ENCODE peak calls at places on chromosomes 11 and 22, in ten cellular contexts. One of them, this sample, is unnamed.
A peak's percentile ranks its signal among the peaks of the same experiment; 100 is the strongest.

GRCh38 chr22:50506611-50507420 is 686 bp downstream of the LMF2 start:
- DNase-seq in right lobe of liver: no peak
- DNase-seq in fibroblast of the aortic adventitia: no peak
- DNase-seq in heart left ventricle: peak; percentile 42
- DNase-seq in cardiac fibroblast: no peak
- DNase-seq in BJ: no peak
- DNase-seq in fibroblast of pulmonary artery: no peak
- DNase-seq in GM13977: no peak
- DNase-seq in mesothelial cell of epicardium: no peak
- DNase-seq in colonic mucosa: no peak
- DNase-seq in this sample: no peak

GRCh38 chr11:26078217-26078821 is 253.6 kb upstream of the ANO3 start:
- DNase-seq in right lobe of liver: no peak
- DNase-seq in GM13977: no peak
- DNase-seq in mesothelial cell of epicardium: no peak
- DNase-seq in fibroblast of pulmonary artery: no peak
- DNase-seq in colonic mucosa: no peak
- DNase-seq in cardiac fibroblast: no peak
- DNase-seq in fibroblast of the aortic adventitia: no peak
- DNase-seq in heart left ventricle: no peak
- DNase-seq in BJ: no peak
- DNase-seq in this sample: no peak

GRCh38 chr11:8233691-8234424 is 29.8 kb downstream of the LMO1 start:
- DNase-seq in cardiac fibroblast: peak; percentile 6
- DNase-seq in BJ: no peak
- DNase-seq in mesothelial cell of epicardium: no peak
- DNase-seq in right lobe of liver: no peak
- DNase-seq in heart left ventricle: peak; percentile 25
- DNase-seq in GM13977: no peak
- DNase-seq in fibroblast of the aortic adventitia: no peak
- DNase-seq in colonic mucosa: no peak
- DNase-seq in fibroblast of pulmonary artery: no peak
- DNase-seq in this sample: no peak

GRCh38 chr11:11510939-11511338 is 110.9 kb downstream of the GALNT18 start:
- DNase-seq in right lobe of liver: no peak
- DNase-seq in fibroblast of the aortic adventitia: no peak
- DNase-seq in mesothelial cell of epicardium: no peak
- DNase-seq in heart left ventricle: no peak
- DNase-seq in GM13977: no peak
- DNase-seq in fibroblast of pulmonary artery: no peak
- DNase-seq in cardiac fibroblast: no peak
- DNase-seq in BJ: no peak
- DNase-seq in colonic mucosa: no peak
- DNase-seq in this sample: no peak

GRCh38 chr11:117443269-117444186 is 115.9 kb downstream of the CEP164 start:
- DNase-seq in GM13977: peak; percentile 63
- DNase-seq in cardiac fibroblast: peak; percentile 51
- DNase-seq in heart left ventricle: peak; percentile 49
- DNase-seq in right lobe of liver: no peak
- DNase-seq in fibroblast of pulmonary artery: peak; percentile 42
- DNase-seq in BJ: no peak
- DNase-seq in mesothelial cell of epicardium: peak; percentile 71
- DNase-seq in fibroblast of the aortic adventitia: peak; percentile 26
- DNase-seq in colonic mucosa: peak; percentile 27
- DNase-seq in this sample: peak; percentile 12

GRCh38 chr11:134668076-134668475 is 256.0 kb upstream of the B3GAT1 start:
- DNase-seq in fibroblast of the aortic adventitia: no peak
- DNase-seq in GM13977: no peak
- DNase-seq in fibroblast of pulmonary artery: no peak
- DNase-seq in heart left ventricle: no peak
- DNase-seq in mesothelial cell of epicardium: no peak
- DNase-seq in cardiac fibroblast: no peak
- DNase-seq in colonic mucosa: no peak
- DNase-seq in right lobe of liver: no peak
- DNase-seq in BJ: no peak
- DNase-seq in this sample: no peak

GRCh38 chr22:19867617-19868016 is 12.9 kb upstream of the GNB1L start:
- DNase-seq in BJ: no peak
- DNase-seq in GM13977: no peak
- DNase-seq in colonic mucosa: no peak
- DNase-seq in right lobe of liver: no peak
- DNase-seq in cardiac fibroblast: no peak
- DNase-seq in heart left ventricle: no peak
- DNase-seq in fibroblast of the aortic adventitia: no peak
- DNase-seq in fibroblast of pulmonary artery: no peak
- DNase-seq in mesothelial cell of epicardium: no peak
- DNase-seq in this sample: no peak

GRCh38 chr22:49903322-49904039 is 14.8 kb downstream of the ALG12 start:
- DNase-seq in right lobe of liver: no peak
- DNase-seq in cardiac fibroblast: no peak
- DNase-seq in heart left ventricle: no peak
- DNase-seq in colonic mucosa: no peak
- DNase-seq in GM13977: no peak
- DNase-seq in fibroblast of pulmonary artery: no peak
- DNase-seq in BJ: no peak
- DNase-seq in mesothelial cell of epicardium: no peak
- DNase-seq in fibroblast of the aortic adventitia: no peak
- DNase-seq in this sample: no peak

GRCh38 chr11:120239713-120240640 is at the start of gene POU2F3:
- DNase-seq in GM13977: peak; percentile 58
- DNase-seq in fibroblast of pulmonary artery: no peak
- DNase-seq in right lobe of liver: no peak
- DNase-seq in fibroblast of the aortic adventitia: no peak
- DNase-seq in mesothelial cell of epicardium: no peak
- DNase-seq in heart left ventricle: no peak
- DNase-seq in BJ: no peak
- DNase-seq in colonic mucosa: no peak
- DNase-seq in cardiac fibroblast: no peak
- DNase-seq in this sample: no peak

GRCh38 chr11:115606223-115607220 is 102.3 kb upstream of the CADM1 start:
- DNase-seq in GM13977: no peak
- DNase-seq in BJ: no peak
- DNase-seq in cardiac fibroblast: peak; percentile 66
- DNase-seq in fibroblast of pulmonary artery: peak; percentile 3
- DNase-seq in right lobe of liver: peak; percentile 73
- DNase-seq in colonic mucosa: no peak
- DNase-seq in fibroblast of the aortic adventitia: no peak
- DNase-seq in mesothelial cell of epicardium: peak; percentile 80
- DNase-seq in heart left ventricle: peak; percentile 76
- DNase-seq in this sample: no peak

GRCh38 chr22:45159652-45160462 is 3.9 kb upstream of the NUP50 start:
- DNase-seq in colonic mucosa: peak; percentile 49
- DNase-seq in heart left ventricle: no peak
- DNase-seq in fibroblast of pulmonary artery: peak; percentile 58
- DNase-seq in fibroblast of the aortic adventitia: peak; percentile 55
- DNase-seq in cardiac fibroblast: peak; percentile 72
- DNase-seq in GM13977: no peak
- DNase-seq in BJ: no peak
- DNase-seq in mesothelial cell of epicardium: no peak
- DNase-seq in right lobe of liver: no peak
- DNase-seq in this sample: no peak

GRCh38 chr22:27825174-27825573 is 23.6 kb upstream of the MN1 start:
- DNase-seq in right lobe of liver: no peak
- DNase-seq in mesothelial cell of epicardium: no peak
- DNase-seq in BJ: no peak
- DNase-seq in fibroblast of pulmonary artery: no peak
- DNase-seq in colonic mucosa: no peak
- DNase-seq in heart left ventricle: no peak
- DNase-seq in fibroblast of the aortic adventitia: no peak
- DNase-seq in GM13977: no peak
- DNase-seq in cardiac fibroblast: no peak
- DNase-seq in this sample: no peak

GRCh38 chr11:48037709-48038468 is 57.5 kb downstream of the PTPRJ start:
- DNase-seq in colonic mucosa: no peak
- DNase-seq in BJ: no peak
- DNase-seq in GM13977: no peak
- DNase-seq in fibroblast of pulmonary artery: no peak
- DNase-seq in right lobe of liver: no peak
- DNase-seq in heart left ventricle: no peak
- DNase-seq in mesothelial cell of epicardium: no peak
- DNase-seq in cardiac fibroblast: peak; percentile 36
- DNase-seq in fibroblast of the aortic adventitia: peak; percentile 55
- DNase-seq in this sample: no peak

GRCh38 chr11:13486926-13487660 is 8.7 kb downstream of the PTH start:
- DNase-seq in colonic mucosa: peak; percentile 74
- DNase-seq in right lobe of liver: peak; percentile 70
- DNase-seq in cardiac fibroblast: peak; percentile 29
- DNase-seq in mesothelial cell of epicardium: peak; percentile 48
- DNase-seq in fibroblast of pulmonary artery: peak; percentile 33
- DNase-seq in heart left ventricle: peak; percentile 46
- DNase-seq in GM13977: peak; percentile 26
- DNase-seq in fibroblast of the aortic adventitia: peak; percentile 6
- DNase-seq in BJ: no peak
- DNase-seq in this sample: no peak

DNA sequence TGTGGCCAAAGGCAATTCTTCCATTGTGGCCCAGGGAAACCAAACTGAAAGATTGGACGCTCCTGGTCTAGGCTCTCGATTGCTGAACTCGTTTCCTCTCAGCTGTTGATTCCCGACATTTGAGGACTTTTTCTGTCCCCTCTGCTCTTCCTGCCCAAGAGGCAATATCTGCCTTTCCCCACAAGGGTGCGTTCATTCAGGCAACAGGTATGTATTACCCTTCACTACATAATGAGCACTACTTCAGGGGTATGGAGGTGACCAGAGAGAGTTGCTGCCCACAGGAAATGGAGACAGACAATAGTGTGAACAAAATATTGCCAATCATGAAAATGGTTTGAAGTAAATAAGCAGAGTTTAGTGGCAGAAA is 8.2 kb downstream of the PTH start:
- DNase-seq in fibroblast of the aortic adventitia: peak; percentile 12
- DNase-seq in right lobe of liver: no peak
- DNase-seq in colonic mucosa: peak; percentile 37
- DNase-seq in GM13977: peak; percentile 42
- DNase-seq in BJ: no peak
- DNase-seq in mesothelial cell of epicardium: no peak
- DNase-seq in cardiac fibroblast: peak; percentile 8
- DNase-seq in heart left ventricle: no peak
- DNase-seq in fibroblast of pulmonary artery: peak; percentile 21
- DNase-seq in this sample: no peak
- TF ChIP-seq CTCF in fibroblast of the aortic adventitia: peak; percentile 47
- TF ChIP-seq CTCF in right lobe of liver: peak; percentile 39
- TF ChIP-seq CTCF in colonic mucosa: peak; percentile 25
- TF ChIP-seq CTCF in GM13977: peak; percentile 51
- TF ChIP-seq CTCF in BJ: peak; percentile 41
- TF ChIP-seq CTCF in mesothelial cell of epicardium: no peak
- TF ChIP-seq CTCF in cardiac fibroblast: peak; percentile 35
- TF ChIP-seq CTCF in heart left ventricle: peak; percentile 5
- TF ChIP-seq CTCF in fibroblast of pulmonary artery: peak; percentile 45
- TF ChIP-seq CTCF in this sample: no peak

GRCh38 chr11:63406458-63406857 is 36.9 kb downstream of the SLC22A9 start:
- DNase-seq in heart left ventricle: no peak
- DNase-seq in fibroblast of the aortic adventitia: no peak
- DNase-seq in right lobe of liver: no peak
- DNase-seq in GM13977: no peak
- DNase-seq in cardiac fibroblast: no peak
- DNase-seq in colonic mucosa: no peak
- DNase-seq in BJ: no peak
- DNase-seq in mesothelial cell of epicardium: no peak
- DNase-seq in fibroblast of pulmonary artery: no peak
- DNase-seq in this sample: no peak

GRCh38 chr11:63405114-63405513 is 35.5 kb downstream of the SLC22A9 start:
- DNase-seq in GM13977: no peak
- DNase-seq in colonic mucosa: no peak
- DNase-seq in cardiac fibroblast: no peak
- DNase-seq in fibroblast of the aortic adventitia: no peak
- DNase-seq in right lobe of liver: no peak
- DNase-seq in BJ: no peak
- DNase-seq in fibroblast of pulmonary artery: no peak
- DNase-seq in mesothelial cell of epicardium: no peak
- DNase-seq in heart left ventricle: no peak
- DNase-seq in this sample: no peak

DNA sequence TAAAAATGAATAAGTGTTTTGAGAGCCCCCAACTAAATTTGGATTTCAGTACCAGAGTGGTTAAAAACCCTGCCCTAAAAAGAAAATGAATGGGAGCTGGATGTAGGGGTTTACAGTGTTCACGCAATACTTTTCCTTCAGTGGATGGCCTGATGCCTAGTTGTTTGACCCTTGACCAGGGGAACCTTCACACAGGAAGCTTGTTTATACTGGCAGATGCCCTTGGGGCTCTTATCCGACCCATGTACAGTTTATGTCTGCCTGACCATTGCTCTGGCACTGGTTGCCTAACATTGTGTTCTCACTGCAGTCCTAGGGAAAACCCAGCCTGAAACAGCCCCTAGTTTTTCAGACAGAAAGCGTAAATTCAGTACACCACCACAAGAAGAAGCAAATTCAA is 35.0 kb downstream of the SLC22A9 start:
- DNase-seq in GM13977: no peak
- DNase-seq in mesothelial cell of epicardium: no peak
- DNase-seq in right lobe of liver: peak; percentile 90
- DNase-seq in BJ: no peak
- DNase-seq in fibroblast of pulmonary artery: no peak
- DNase-seq in heart left ventricle: no peak
- DNase-seq in cardiac fibroblast: no peak
- DNase-seq in colonic mucosa: no peak
- DNase-seq in fibroblast of the aortic adventitia: no peak
- DNase-seq in this sample: no peak
- TF ChIP-seq CTCF in GM13977: no peak
- TF ChIP-seq CTCF in mesothelial cell of epicardium: no peak
- TF ChIP-seq CTCF in right lobe of liver: no peak
- TF ChIP-seq CTCF in BJ: no peak
- TF ChIP-seq CTCF in fibroblast of pulmonary artery: no peak
- TF ChIP-seq CTCF in heart left ventricle: no peak
- TF ChIP-seq CTCF in cardiac fibroblast: no peak
- TF ChIP-seq CTCF in colonic mucosa: no peak
- TF ChIP-seq CTCF in fibroblast of the aortic adventitia: no peak
- TF ChIP-seq CTCF in this sample: no peak

GRCh38 chr11:112355726-112356125 is 95.1 kb upstream of the PLET1 start:
- DNase-seq in fibroblast of pulmonary artery: peak; percentile 66
- DNase-seq in BJ: no peak
- DNase-seq in mesothelial cell of epicardium: no peak
- DNase-seq in fibroblast of the aortic adventitia: peak; percentile 27
- DNase-seq in GM13977: no peak
- DNase-seq in right lobe of liver: no peak
- DNase-seq in colonic mucosa: peak; percentile 28
- DNase-seq in cardiac fibroblast: peak; percentile 68
- DNase-seq in heart left ventricle: peak; percentile 22
- DNase-seq in this sample: peak; percentile 6
- TF ChIP-seq CTCF in fibroblast of pulmonary artery: peak; percentile 47
- TF ChIP-seq CTCF in BJ: no peak
- TF ChIP-seq CTCF in mesothelial cell of epicardium: no peak
- TF ChIP-seq CTCF in fibroblast of the aortic adventitia: peak; percentile 10
- TF ChIP-seq CTCF in GM13977: peak; percentile 25
- TF ChIP-seq CTCF in right lobe of liver: no peak
- TF ChIP-seq CTCF in colonic mucosa: no peak
- TF ChIP-seq CTCF in cardiac fibroblast: peak; percentile 10
- TF ChIP-seq CTCF in heart left ventricle: peak; percentile 19
- TF ChIP-seq CTCF in this sample: peak; percentile 66

DNA sequence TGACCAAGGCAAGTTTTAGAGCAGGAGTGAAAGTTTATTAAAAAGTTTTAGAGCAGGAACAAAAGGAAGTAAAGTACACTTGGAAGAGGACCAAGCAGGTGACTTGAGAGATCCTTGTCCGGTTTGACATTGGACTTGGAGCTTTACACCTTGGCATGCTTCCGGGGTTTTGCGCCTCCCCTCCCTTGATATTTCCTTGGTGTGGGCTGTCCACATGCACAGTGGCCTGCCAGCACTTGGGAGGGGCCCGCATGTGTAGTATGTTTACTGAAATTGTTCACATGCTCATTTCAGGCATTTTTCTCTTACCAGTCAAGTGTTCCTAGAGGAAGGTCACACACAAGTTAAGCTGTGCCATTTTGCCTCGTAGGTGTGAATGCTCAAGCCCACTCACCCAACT is 19.0 kb upstream of the THRSP start:
- DNase-seq in cardiac fibroblast: no peak
- DNase-seq in heart left ventricle: no peak
- DNase-seq in BJ: no peak
- DNase-seq in colonic mucosa: peak; percentile 87
- DNase-seq in fibroblast of the aortic adventitia: no peak
- DNase-seq in fibroblast of pulmonary artery: no peak
- DNase-seq in right lobe of liver: no peak
- DNase-seq in GM13977: no peak
- DNase-seq in mesothelial cell of epicardium: no peak
- DNase-seq in this sample: no peak
- TF ChIP-seq CTCF in cardiac fibroblast: no peak
- TF ChIP-seq CTCF in heart left ventricle: no peak
- TF ChIP-seq CTCF in BJ: no peak
- TF ChIP-seq CTCF in colonic mucosa: no peak
- TF ChIP-seq CTCF in fibroblast of the aortic adventitia: no peak
- TF ChIP-seq CTCF in fibroblast of pulmonary artery: no peak
- TF ChIP-seq CTCF in right lobe of liver: no peak
- TF ChIP-seq CTCF in GM13977: no peak
- TF ChIP-seq CTCF in mesothelial cell of epicardium: no peak
- TF ChIP-seq CTCF in this sample: no peak